ENCODE peak calls at places on chromosomes 11 and 22, in five cellular contexts. J is OCI-LY7; C is activated CD4-positive, alpha-beta T cell treated with anti-CD3 and anti-CD28 coated beads, Interleukin-2, amount 50 U/mL, for 4 hours; D is memory B cell; B is bronchial epithelial cell. Y is an unnamed sample.

GRCh38 chr11:73323464-73323863 is 15.4 kb downstream of the ARHGEF17 start:
- DNase-seq in J (no peak), C (no peak), D (no peak), B (no peak), Y (no peak)

GRCh38 chr22:39252461-39253391 is 7.9 kb upstream of the PDGFB start:
- DNase-seq in J (no peak), C (no peak), B (peak), D (no peak), Y (no peak)

GRCh38 chr11:123561046-123561781 is 93.2 kb downstream of the SCN3B start:
- DNase-seq in B (peak), C (no peak), D (no peak), J (no peak), Y (no peak)

GRCh38 chr11:13929551-13929950 is 33.0 kb upstream of the SPON1 start:
- DNase-seq in D (no peak), B (no peak), J (no peak), C (no peak), Y (no peak)

GRCh38 chr11:118910309-118911112 is 15.2 kb downstream of the BCL9L start:
- DNase-seq in B (peak), C (peak), J (no peak), D (no peak), Y (no peak)

GRCh38 chr11:112318193-112318592 is 57.5 kb upstream of the PLET1 start:
- DNase-seq in D (no peak), C (no peak), B (peak), J (no peak), Y (peak)

GRCh38 chr11:64607381-64608259 is 16.6 kb downstream of the SLC22A12 start:
- DNase-seq in B (peak), J (no peak), C (no peak), D (no peak), Y (no peak)

GRCh38 chr11:24513837-24514594 is 17.2 kb downstream of the LUZP2 start:
- DNase-seq in C (no peak), B (no peak), J (no peak), D (no peak), Y (no peak)

GRCh38 chr11:87466228-87466627 is 428.5 kb downstream of the TMEM135 start:
- DNase-seq in C (no peak), B (no peak), J (no peak), D (no peak), Y (no peak)

GRCh38 chr11:33266418-33267215 is 9.4 kb downstream of the HIPK3 start:
- DNase-seq in C (no peak), D (no peak), J (no peak), B (no peak), Y (no peak)

GRCh38 chr22:41831828-41832552 is 915 bp upstream of the SREBF2 start:
- DNase-seq in B (no peak), C (no peak), D (no peak), J (no peak), Y (no peak)

GRCh38 chr11:69382131-69383128 is 88.5 kb downstream of the MYEOV start:
- DNase-seq in D (no peak), C (no peak), B (no peak), J (peak), Y (no peak)

GRCh38 chr11:2529636-2530035 is 84.8 kb downstream of the KCNQ1 start:
- DNase-seq in D (no peak), J (no peak), C (no peak), B (no peak), Y (no peak)

GRCh38 chr11:10792385-10793068 is 16.2 kb downstream of the EIF4G2 start:
- DNase-seq in J (peak), D (peak), B (peak), C (peak), Y (no peak)

GRCh38 chr11:6604081-6604626 is 580 bp downstream of the ILK start:
- DNase-seq in J (peak), C (peak), B (peak), D (peak), Y (no peak)

GRCh38 chr22:22999473-22999872 is 70.8 kb upstream of the GNAZ start:
- DNase-seq in B (peak), J (no peak), D (no peak), C (no peak), Y (peak)

GRCh38 chr11:46947399-46948077 is 11.0 kb downstream of the CSTPP1 start:
- DNase-seq in C (no peak), J (no peak), D (no peak), B (no peak), Y (no peak)

GRCh38 chr22:45876136-45877035 is 100.6 kb downstream of the WNT7B start:
- DNase-seq in C (no peak), D (no peak), B (no peak), J (no peak), Y (no peak)

GRCh38 chr11:445765-446588 is 4.1 kb upstream of the PTDSS2 start:
- DNase-seq in C (no peak), D (no peak), B (no peak), J (no peak), Y (no peak)

GRCh38 chr11:94455861-94456260 is 37.8 kb downstream of the MRE11 start:
- DNase-seq in C (no peak), J (no peak), B (peak), D (no peak), Y (peak)

GRCh38 chr11:75077316-75077715 is 19.4 kb downstream of the OR2AT4 start:
- DNase-seq in J (no peak), B (peak), D (no peak), C (no peak), Y (peak)

GRCh38 chr11:59141673-59142460 is 789 bp upstream of the FAM111A start:
- DNase-seq in C (no peak), B (peak), J (no peak), D (no peak), Y (no peak)

GRCh38 chr11:133753150-133753549 is 92.2 kb downstream of the SPATA19 start:
- DNase-seq in D (no peak), J (no peak), B (no peak), C (no peak), Y (no peak)

GRCh38 chr11:68658661-68659060 is 25.7 kb upstream of the GAL start:
- DNase-seq in C (no peak), B (no peak), J (no peak), D (no peak), Y (no peak)

GRCh38 chr11:61783717-61784505 is 8.5 kb downstream of the TMEM258 start:
- DNase-seq in J (no peak), C (no peak), D (no peak), B (no peak), Y (no peak)

GRCh38 chr11:131907371-131907770 is 537.0 kb downstream of the NTM start:
- DNase-seq in J (no peak), C (no peak), B (peak), D (no peak), Y (no peak)

GRCh38 chr22:28594784-28595324 is 84.8 kb downstream of the TTC28 start:
- DNase-seq in B (peak), C (no peak), D (no peak), J (peak), Y (no peak)

GRCh38 chr11:25702417-25702816 is 629.5 kb upstream of the ANO3 start:
- DNase-seq in B (no peak), C (no peak), D (no peak), J (no peak), Y (no peak)

GRCh38 chr22:49159711-49160110 is 668.0 kb downstream of the BRD1 start:
- DNase-seq in D (no peak), C (no peak), J (no peak), B (no peak), Y (no peak)

GRCh38 chr11:111427471-111427912 is 48.4 kb upstream of the POU2AF1 start:
- DNase-seq in B (peak), J (no peak), C (no peak), D (no peak), Y (no peak)

GRCh38 chr11:824292-824880 is 3.3 kb upstream of the CRACR2B start:
- DNase-seq in J (no peak), C (no peak), B (no peak), D (no peak), Y (no peak)

GRCh38 chr11:17396598-17397310 is 8.3 kb upstream of the KCNJ11 start:
- DNase-seq in J (no peak), C (no peak), D (no peak), B (no peak), Y (no peak)

GRCh38 chr11:83540112-83540675 is 254.0 kb upstream of the CCDC90B start:
- DNase-seq in B (no peak), C (no peak), J (no peak), D (no peak), Y (no peak)

GRCh38 chr11:114171257-114172054 is 111.9 kb downstream of the ZBTB16 start:
- DNase-seq in B (no peak), D (no peak), J (no peak), C (no peak), Y (no peak)

GRCh38 chr11:27013741-27014415 is 20.0 kb downstream of the FIBIN start:
- DNase-seq in B (peak), J (no peak), C (no peak), D (no peak), Y (peak)

GRCh38 chr22:42791721-42792452 is 65.2 kb downstream of the ARFGAP3 start:
- DNase-seq in B (no peak), J (no peak), D (no peak), C (no peak), Y (no peak)

GRCh38 chr22:20015187-20015625 is 1.4 kb downstream of the ARVCF start:
- DNase-seq in C (no peak), B (no peak), J (no peak), D (no peak), Y (no peak)